ENCODE peak calls at places on chromosomes 4 and X, in seven cellular contexts. O, J, T, Z, R, Y and X are unnamed samples.

GRCh38 chr4:10013722-10014121 is 7.6 kb downstream of the SLC2A9 start:
- DNase-seq in Z (no peak), T (no peak), R (peak; percentile 85), O (peak; percentile 71), Y (peak; percentile 69), J (no peak), X (peak; percentile 86)

GRCh38 chr4:39635023-39635422 is 3.6 kb downstream of the SMIM14 start:
- DNase-seq in R (no peak), T (no peak), Y (peak; percentile 81), J (no peak), Z (no peak), O (peak; percentile 92), X (peak; percentile 84)

GRCh38 chrX:13036896-13037295 is 7.5 kb downstream of the FAM9C start:
- DNase-seq in R (no peak), T (no peak), Z (no peak), J (no peak), Y (no peak), O (no peak), X (no peak)

GRCh38 chrX:119721487-119721886 is 28.5 kb upstream of the SEPTIN6 start:
- DNase-seq in O (no peak), Z (no peak), R (no peak), Y (no peak), J (no peak), T (no peak), X (no peak)

GRCh38 chr4:17587094-17587822 is 10.3 kb downstream of the LAP3 start:
- DNase-seq in J (no peak), Z (no peak), Y (no peak), O (peak; percentile 12), T (no peak), R (no peak), X (no peak)

GRCh38 chr4:98745372-98745771 is 87.0 kb upstream of the TSPAN5 start:
- DNase-seq in T (peak; percentile 15), O (peak; percentile 18), Y (peak; percentile 64), R (no peak), J (peak; percentile 12), Z (no peak), X (no peak)

GRCh38 chrX:17414839-17415238 is 39.8 kb downstream of the NHS start:
- DNase-seq in J (no peak), Z (no peak), O (peak; percentile 87), T (no peak), Y (peak; percentile 39), R (peak; percentile 52), X (peak; percentile 42)

GRCh38 chr4:28449080-28449479 is 1588.4 kb downstream of the STIM2 start:
- DNase-seq in Z (no peak), R (no peak), O (no peak), J (no peak), T (no peak), Y (no peak), X (no peak)

GRCh38 chr4:186936496-186937375 is 213.1 kb upstream of the FAT1 start:
- DNase-seq in Z (no peak), O (no peak), Y (peak; percentile 84), J (peak; percentile 97), T (peak; percentile 88), R (no peak), X (no peak)

GRCh38 chrX:131617182-131617581 is 73.3 kb downstream of the OR13H1 start:
- DNase-seq in Y (no peak), R (no peak), Z (no peak), O (no peak), J (peak; percentile 78), T (peak; percentile 1), X (no peak)
- H2BK5ac ChIP-seq in Y (no peak overlapping the region), R (no peak overlapping the region), Z (no peak overlapping the region), O (no peak overlapping the region), J (no peak overlapping the region), T (no peak overlapping the region), X (no peak overlapping the region)

DNA sequence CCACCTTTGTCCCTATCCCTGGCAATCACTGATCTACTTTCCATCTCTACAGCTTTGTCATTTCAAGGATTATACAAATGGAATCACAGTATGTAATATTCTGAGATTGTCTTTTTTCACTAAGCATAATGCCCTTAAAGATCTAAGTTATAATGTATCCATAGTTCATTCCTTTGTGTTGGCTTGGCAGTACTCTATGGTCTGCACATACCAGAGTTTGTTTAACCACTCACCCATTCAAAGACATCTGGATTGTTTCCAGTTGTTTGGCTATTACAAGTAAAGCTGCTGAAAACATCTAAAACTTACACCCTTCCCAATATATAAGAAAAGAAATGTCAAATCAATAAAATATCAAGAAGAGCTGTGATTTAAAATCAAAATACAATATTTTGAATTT is 26.0 kb upstream of the AWAT1 start:
- DNase-seq in R (no peak), Y (no peak), J (no peak), Z (no peak), O (no peak), T (peak; percentile 4), X (no peak)
- H3K4ac ChIP-seq in R (no peak overlapping the region), Y (no peak overlapping the region), J (no peak overlapping the region), Z (no peak overlapping the region), O (no peak overlapping the region), T (no peak overlapping the region), X (no peak overlapping the region)

DNA sequence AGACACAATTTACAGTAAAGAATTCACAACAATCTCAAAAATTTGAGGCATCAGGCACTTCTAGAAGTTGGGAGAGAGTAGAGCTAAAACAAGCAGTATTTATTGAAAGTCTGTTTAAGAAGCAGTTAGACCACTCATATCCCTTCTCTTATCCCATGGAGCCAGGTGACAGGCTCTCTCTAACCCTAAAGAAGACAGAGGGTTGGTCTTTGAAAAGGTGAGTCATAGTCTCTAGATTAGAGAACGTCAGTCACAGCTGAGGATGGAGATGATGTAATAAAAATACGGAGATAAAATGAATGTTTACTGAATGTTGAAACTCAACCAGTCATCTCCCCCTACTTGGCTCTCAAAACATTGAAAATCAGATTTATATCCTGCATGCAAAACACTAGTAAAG is 223.8 kb downstream of the CHIC2 start:
- DNase-seq in T (peak; percentile 77), O (no peak), Y (peak; percentile 40), J (peak; percentile 14), Z (no peak), R (no peak), X (no peak)
- H2BK5ac ChIP-seq in T (peak overlapping the region; percentile 29), O (no peak overlapping the region), Y (no peak overlapping the region), J (no peak overlapping the region), Z (no peak overlapping the region), R (no peak overlapping the region), X (no peak overlapping the region)

DNA sequence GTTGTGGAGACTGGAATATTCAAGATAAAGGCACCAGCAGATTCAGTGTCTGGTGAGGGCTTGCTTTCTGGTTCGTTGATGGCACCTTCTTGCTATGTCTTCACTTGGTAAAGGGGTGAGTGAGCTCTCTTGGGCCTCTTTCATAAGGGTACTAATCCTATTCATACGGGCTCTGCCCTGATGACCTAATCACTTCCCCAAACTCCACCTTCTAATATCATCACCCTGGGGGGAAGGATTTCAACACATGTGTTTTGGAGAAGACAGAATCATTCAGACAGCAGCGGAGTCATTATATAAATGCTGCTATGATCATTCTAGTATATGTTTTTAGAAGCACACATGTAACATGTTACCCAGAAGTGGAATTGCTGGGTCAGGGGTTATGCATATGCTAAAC is 295.3 kb upstream of the CTSO start:
- DNase-seq in Y (peak; percentile 52), Z (no peak), J (no peak), R (no peak), O (no peak), T (no peak), X (no peak)
- H3K4ac ChIP-seq in Y (no peak overlapping the region), Z (no peak overlapping the region), J (no peak overlapping the region), R (no peak overlapping the region), O (no peak overlapping the region), T (no peak overlapping the region), X (no peak overlapping the region)

GRCh38 chrX:110444996-110445395 is 86.3 kb downstream of the RTL9 start:
- DNase-seq in T (no peak), O (no peak), R (no peak), J (peak; percentile 13), Z (no peak), Y (no peak), X (no peak)
- H2BK5ac ChIP-seq in T (no peak overlapping the region), O (no peak overlapping the region), R (no peak overlapping the region), J (no peak overlapping the region), Z (no peak overlapping the region), Y (no peak overlapping the region), X (no peak overlapping the region)

GRCh38 chr4:8593268-8594096 is 917 bp downstream of the CPZ start:
- DNase-seq in O (peak; percentile 36), R (peak; percentile 72), Y (peak; percentile 32), Z (no peak), J (no peak), T (no peak), X (no peak)
- H3K4ac ChIP-seq in O (peak overlapping the region; percentile 44), R (peak overlapping the region; percentile 41), Y (peak overlapping the region; percentile 42), Z (peak overlapping the region; percentile 27), J (no peak overlapping the region), T (no peak overlapping the region), X (no peak overlapping the region)